ENCODE peak calls at places on chromosomes 2 and 18, in seven cellular contexts. Q, P, Y, U, N, D and L are unnamed samples.

GRCh38 chr18:59986139-59986538 is 86.3 kb downstream of the PMAIP1 start:
- DNase-seq in P (no peak), U (no peak), N (no peak), Y (no peak), D (no peak), Q (no peak), L (no peak)

GRCh38 chr2:101515512-101515911 is 40.6 kb upstream of the RFX8 start:
- DNase-seq in Y (no peak), N (peak), Q (no peak), U (peak), D (no peak), P (no peak), L (no peak)

GRCh38 chr2:2456721-2457120 is 125.6 kb upstream of the MYT1L start:
- DNase-seq in Q (peak), U (peak), N (no peak), D (no peak), P (no peak), Y (no peak), L (no peak)

GRCh38 chr18:8301427-8302172 is 307.6 kb upstream of the RAB12 start:
- DNase-seq in Q (peak), Y (no peak), D (no peak), P (peak), U (no peak), N (peak), L (no peak)

GRCh38 chr2:151670346-151670745 is 63.9 kb downstream of the NEB start:
- DNase-seq in N (no peak), D (no peak), Y (no peak), P (no peak), U (no peak), Q (no peak), L (no peak)

GRCh38 chr2:16890081-16890480 is 224.4 kb upstream of the CYRIA start:
- DNase-seq in N (no peak), D (peak), U (no peak), Y (no peak), Q (no peak), P (no peak), L (no peak)

GRCh38 chr2:241412144-241412543 is 56.1 kb downstream of the FARP2 start:
- DNase-seq in Q (peak), D (no peak), U (peak), P (no peak), Y (no peak), N (peak), L (no peak)

GRCh38 chr2:105569616-105570015 is 170.8 kb upstream of the FHL2 start:
- DNase-seq in U (no peak), Q (no peak), Y (no peak), P (no peak), D (no peak), N (no peak), L (no peak)

GRCh38 chr18:812123-812672 is at the start of gene YES1:
- DNase-seq in P (peak), Q (peak), U (peak), N (peak), Y (peak), D (peak), L (peak)

GRCh38 chr18:22800551-22800951 is 132.6 kb upstream of the RBBP8 start:
- DNase-seq in N (no peak), U (no peak), D (no peak), Y (no peak), P (no peak), Q (no peak), L (no peak)

GRCh38 chr2:230541934-230542380 is 126.0 kb downstream of the SP100 start:
- DNase-seq in P (no peak), Q (no peak), D (no peak), U (peak), Y (peak), N (no peak), L (no peak)

GRCh38 chr2:121285077-121285449 is at the start of gene TFCP2L1:
- DNase-seq in P (peak), U (no peak), D (peak), Y (peak), Q (no peak), N (no peak), L (peak)

GRCh38 chr2:240460781-240461431 is 25.4 kb downstream of the GPC1 start:
- DNase-seq in U (no peak), P (no peak), N (no peak), D (peak), Y (no peak), Q (no peak), L (no peak)

GRCh38 chr2:107428781-107429180 is 397.9 kb upstream of the RGPD4 start:
- DNase-seq in U (no peak), Q (no peak), P (no peak), N (no peak), Y (no peak), D (no peak), L (no peak)

GRCh38 chr18:31278609-31279071 is 39.3 kb upstream of the DSG1 start:
- DNase-seq in Y (no peak), D (no peak), U (no peak), N (no peak), Q (no peak), P (no peak), L (no peak)

GRCh38 chr2:3111267-3111666 is 266.4 kb downstream of the EIPR1 start:
- DNase-seq in P (no peak), Q (no peak), U (no peak), N (no peak), Y (no peak), D (no peak), L (no peak)

GRCh38 chr2:214774108-214774507 is 35.4 kb downstream of the BARD1 start:
- DNase-seq in N (peak), Y (no peak), Q (peak), D (no peak), U (peak), P (no peak), L (no peak)

DNA sequence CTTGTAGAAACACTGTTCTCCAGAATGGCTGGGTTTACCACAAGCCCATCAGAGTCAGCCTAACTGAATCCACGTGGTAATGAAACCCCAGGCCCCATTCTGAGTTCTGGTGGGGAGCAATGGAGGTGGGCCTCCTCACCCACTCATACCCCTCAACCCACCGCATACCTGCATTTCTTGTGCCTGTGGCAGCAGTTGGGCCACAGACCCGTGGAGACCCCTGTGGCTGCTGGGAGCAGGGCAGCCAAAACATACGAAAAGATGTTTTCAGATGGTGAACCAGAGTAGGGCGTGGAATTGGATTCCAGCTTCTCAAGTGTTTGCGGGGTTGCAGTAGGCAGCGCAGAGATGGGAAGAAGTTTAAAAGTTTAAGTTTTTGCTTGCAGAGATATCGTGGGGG is 51.0 kb downstream of the ITGA6 start:
- DNase-seq in Y (no peak), U (no peak), Q (no peak), D (no peak), P (no peak), N (no peak), L (no peak)
- TF ChIP-seq CTCF in Y (no peak), U (no peak), Q (no peak), D (peak), P (no peak), N (no peak), L (no peak)

GRCh38 chr2:204491528-204491927 is 53.7 kb upstream of the PARD3B start:
- DNase-seq in N (peak), U (peak), P (no peak), Y (no peak), Q (no peak), D (no peak), L (no peak)
- TF ChIP-seq CTCF in N (no peak), U (no peak), P (no peak), Y (no peak), Q (no peak), D (no peak), L (no peak)

GRCh38 chr18:77068890-77069312 is 63.7 kb downstream of the MBP start:
- DNase-seq in N (no peak), U (peak), Y (no peak), D (no peak), P (no peak), Q (no peak), L (no peak)
- TF ChIP-seq CTCF in N (no peak), U (peak), Y (no peak), D (no peak), P (no peak), Q (peak), L (no peak)

DNA sequence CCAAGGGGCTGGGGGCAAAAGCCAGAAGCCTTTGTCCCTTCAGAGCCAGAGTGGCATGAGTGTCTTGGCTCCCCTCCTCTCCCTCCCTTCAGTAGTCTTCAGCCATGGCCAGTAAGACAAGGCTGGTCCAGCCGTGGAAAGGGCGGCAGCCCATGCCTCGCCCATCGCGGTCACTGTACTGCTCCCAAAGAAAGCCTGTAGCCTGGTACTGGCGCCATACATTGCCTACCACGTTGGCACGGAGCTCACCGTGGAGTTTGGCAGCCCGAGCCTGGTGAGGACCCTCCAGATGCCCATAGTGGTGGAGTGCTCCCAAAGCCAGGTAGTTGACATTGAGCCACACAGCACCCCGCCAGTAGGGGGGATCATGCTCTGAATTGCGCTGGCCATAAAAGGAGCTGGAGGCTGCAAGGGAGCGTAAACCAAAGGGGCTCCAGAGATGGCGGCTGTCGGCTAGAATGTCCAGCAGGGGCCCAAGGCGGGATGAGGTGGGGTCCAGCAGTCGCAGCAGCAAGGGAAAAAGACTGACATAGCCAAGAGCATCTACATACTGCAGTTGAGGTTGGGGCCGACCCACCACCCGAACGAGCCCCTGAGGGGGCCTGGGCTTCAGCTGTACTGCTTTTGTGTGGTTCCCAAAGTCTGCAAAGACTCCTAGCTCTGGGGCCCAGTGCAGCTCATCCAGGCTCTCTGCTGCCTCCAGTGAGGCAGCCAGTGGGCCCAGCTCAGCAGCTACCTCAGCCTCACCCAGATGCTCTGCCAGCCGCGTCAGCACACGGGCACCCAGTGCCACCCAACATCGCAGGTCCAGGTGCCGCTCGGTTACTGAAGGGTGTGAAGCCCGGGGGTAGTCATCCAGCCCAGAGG is 3.2 kb downstream of the WBP1 start:
- DNase-seq in P (no peak), D (peak), Q (no peak), Y (no peak), U (no peak), N (no peak), L (no peak)
- TF ChIP-seq CTCF in P (no peak), D (peak), Q (peak), Y (no peak), U (no peak), N (peak), L (no peak)

GRCh38 chr2:26190369-26190768 is 17.5 kb downstream of the GAREM2 start:
- DNase-seq in P (no peak), Q (no peak), N (no peak), Y (no peak), D (no peak), U (no peak), L (no peak)
- TF ChIP-seq CTCF in P (no peak), Q (no peak), N (no peak), Y (no peak), D (no peak), U (no peak), L (no peak)

DNA sequence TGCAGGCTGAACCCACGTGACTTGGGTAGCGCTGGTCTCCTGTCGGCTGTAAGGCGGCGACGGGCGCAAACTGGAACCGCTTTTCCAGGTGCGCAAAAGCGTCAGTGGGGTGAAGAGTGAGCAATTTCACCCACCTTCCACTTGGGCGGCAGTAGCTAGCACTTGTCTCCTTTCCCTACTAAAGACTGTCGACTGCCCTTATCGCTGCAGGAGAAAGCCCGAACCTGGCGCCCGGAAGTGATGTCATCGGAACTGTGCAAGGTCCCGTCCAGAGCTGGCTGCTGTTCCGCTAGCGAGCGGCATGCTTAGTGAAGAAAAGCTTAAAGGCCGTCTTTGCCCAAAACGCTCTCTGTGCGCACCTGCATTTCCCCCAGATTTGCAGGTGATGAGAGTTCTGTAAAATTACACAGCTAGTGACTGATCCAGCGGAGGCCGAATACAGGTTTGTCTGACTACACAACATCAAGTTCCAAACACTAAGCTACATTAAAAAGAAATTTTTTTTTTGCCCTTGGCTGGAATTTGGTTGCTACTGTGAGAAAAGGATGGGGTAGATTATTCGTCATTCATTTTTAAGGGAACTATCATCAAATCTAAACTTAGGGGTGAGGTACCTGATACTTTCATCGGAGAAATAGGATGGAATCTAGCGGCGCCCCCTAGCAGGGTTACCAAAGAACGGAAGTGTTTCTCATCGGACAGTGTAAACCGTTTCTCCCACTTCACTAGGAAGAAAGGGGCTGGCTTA is at the start of gene OSGEPL1:
- DNase-seq in U (peak), Y (peak), N (peak), Q (peak), D (peak), P (peak), L (peak)
- TF ChIP-seq CTCF in U (peak), Y (peak), N (peak), Q (peak), D (peak), P (no peak), L (peak)

DNA sequence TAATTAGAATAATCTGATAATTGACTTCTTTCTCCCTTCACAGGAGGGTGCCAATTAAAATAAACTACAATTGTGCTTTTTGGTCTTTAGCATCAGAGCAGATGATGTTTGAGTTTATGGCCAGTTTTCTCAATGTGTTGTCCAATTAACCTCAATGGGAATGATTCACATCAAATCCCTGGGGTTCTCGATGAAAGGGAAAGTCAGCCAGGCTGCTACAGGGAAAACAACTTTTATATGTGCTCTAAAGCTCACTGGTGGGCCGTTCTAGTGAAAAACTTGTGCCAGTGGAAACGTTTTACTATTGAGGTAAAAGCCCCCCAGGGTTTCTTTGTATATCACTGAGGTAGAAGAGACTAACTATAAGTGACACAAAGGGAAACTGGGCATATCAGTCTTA is 887.3 kb upstream of the CRIM1 start:
- DNase-seq in P (no peak), N (no peak), U (peak), D (no peak), Q (no peak), Y (no peak), L (no peak)
- TF ChIP-seq CTCF in P (no peak), N (no peak), U (no peak), D (no peak), Q (no peak), Y (no peak), L (no peak)

DNA sequence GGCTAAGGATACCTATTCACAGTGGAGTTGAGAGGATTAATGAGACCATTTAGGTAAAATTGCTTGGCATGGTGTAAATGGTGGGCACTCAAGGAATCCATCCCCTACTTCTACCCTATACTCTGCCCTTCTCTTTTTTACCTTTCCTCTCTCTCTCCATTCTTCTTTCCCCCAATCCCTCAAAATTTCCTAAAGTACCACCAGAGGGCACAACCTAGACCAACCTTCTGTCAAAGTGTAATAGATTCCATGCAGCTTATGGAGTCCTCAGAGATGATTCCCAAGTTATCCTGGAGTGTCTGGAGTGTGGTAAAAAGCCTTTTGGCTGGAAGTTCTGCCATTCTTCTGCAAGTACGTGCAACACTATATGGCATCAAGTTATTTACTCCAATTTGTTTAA is 33.0 kb upstream of the CCDC195 start:
- DNase-seq in Q (no peak), N (no peak), Y (no peak), P (no peak), U (no peak), D (no peak), L (no peak)
- TF ChIP-seq CTCF in Q (peak), N (no peak), Y (no peak), P (no peak), U (no peak), D (peak), L (no peak)